ENCODE peak calls at places on chromosome 19, in four cellular contexts. G is tibial nerve, O is WTC11, E is cardiac fibroblast. X is an unnamed sample.
A peak's percentile ranks its signal among the peaks of the same experiment; 100 is the strongest.

GRCh38 chr19:29785955-29786589 is 25.7 kb upstream of the CCNE1 start:
- DNase-seq in G (no peak), E (no peak), O (peak; percentile 65), X (no peak)

GRCh38 chr19:40693896-40694295 is 3.4 kb upstream of the NUMBL start:
- DNase-seq in G (no peak), O (no peak), E (no peak), X (no peak)

GRCh38 chr19:39554701-39555311 is 14.8 kb upstream of the EID2 start:
- DNase-seq in E (no peak), G (no peak), O (no peak), X (no peak)

GRCh38 chr19:1172353-1173159 is 1.5 kb downstream of the SBNO2 start:
- DNase-seq in G (no peak), E (peak; percentile 79), O (peak; percentile 18), X (no peak)

GRCh38 chr19:23410155-23410554 is 14.9 kb upstream of the ZNF91 start:
- DNase-seq in G (no peak), E (no peak), O (no peak), X (no peak)

GRCh38 chr19:39833464-39834286 is at the start of gene DYRK1B:
- DNase-seq in G (peak; percentile 96), E (peak; percentile 99), O (peak; percentile 96), X (peak; percentile 99)

GRCh38 chr19:50695251-50696064 is 24.1 kb downstream of the SHANK1 start:
- DNase-seq in G (no peak), O (peak; percentile 61), E (peak; percentile 10), X (peak; percentile 75)

GRCh38 chr19:52498571-52498970 is 28.9 kb upstream of the ZNF808 start:
- DNase-seq in E (no peak), O (no peak), G (no peak), X (no peak)

GRCh38 chr19:49873834-49874233 is 3.3 kb downstream of the AKT1S1 start:
- DNase-seq in O (no peak), G (no peak), E (no peak), X (no peak)

GRCh38 chr19:52626915-52627314 is 11.2 kb downstream of the ZNF83 start:
- DNase-seq in E (no peak), O (no peak), G (no peak), X (no peak)

GRCh38 chr19:38030681-38031422 is 123.8 kb downstream of the SIPA1L3 start:
- DNase-seq in E (no peak), O (no peak), G (no peak), X (no peak)

GRCh38 chr19:32458500-32459123 is 53.0 kb downstream of the DPY19L3 start:
- DNase-seq in O (no peak), G (no peak), E (peak; percentile 12), X (no peak)

GRCh38 chr19:42324655-42325307 is 654 bp upstream of the MEGF8 start:
- DNase-seq in G (no peak), E (no peak), O (peak; percentile 36), X (no peak)

GRCh38 chr19:10855879-10856522 is 7.8 kb downstream of the C19orf38 start:
- DNase-seq in E (peak; percentile 25), G (no peak), O (peak; percentile 54), X (peak; percentile 44)

GRCh38 chr19:32988724-32989123 is 16.7 kb downstream of the FAAP24 start:
- DNase-seq in E (no peak), O (no peak), G (no peak), X (no peak)

GRCh38 chr19:58332697-58333096 is 5.9 kb downstream of the ZSCAN22 start:
- DNase-seq in O (no peak), E (no peak), G (no peak), X (no peak)

GRCh38 chr19:21848706-21849105 is 12.7 kb upstream of the ZNF43 start:
- DNase-seq in G (no peak), O (no peak), E (peak; percentile 5), X (no peak)

DNA sequence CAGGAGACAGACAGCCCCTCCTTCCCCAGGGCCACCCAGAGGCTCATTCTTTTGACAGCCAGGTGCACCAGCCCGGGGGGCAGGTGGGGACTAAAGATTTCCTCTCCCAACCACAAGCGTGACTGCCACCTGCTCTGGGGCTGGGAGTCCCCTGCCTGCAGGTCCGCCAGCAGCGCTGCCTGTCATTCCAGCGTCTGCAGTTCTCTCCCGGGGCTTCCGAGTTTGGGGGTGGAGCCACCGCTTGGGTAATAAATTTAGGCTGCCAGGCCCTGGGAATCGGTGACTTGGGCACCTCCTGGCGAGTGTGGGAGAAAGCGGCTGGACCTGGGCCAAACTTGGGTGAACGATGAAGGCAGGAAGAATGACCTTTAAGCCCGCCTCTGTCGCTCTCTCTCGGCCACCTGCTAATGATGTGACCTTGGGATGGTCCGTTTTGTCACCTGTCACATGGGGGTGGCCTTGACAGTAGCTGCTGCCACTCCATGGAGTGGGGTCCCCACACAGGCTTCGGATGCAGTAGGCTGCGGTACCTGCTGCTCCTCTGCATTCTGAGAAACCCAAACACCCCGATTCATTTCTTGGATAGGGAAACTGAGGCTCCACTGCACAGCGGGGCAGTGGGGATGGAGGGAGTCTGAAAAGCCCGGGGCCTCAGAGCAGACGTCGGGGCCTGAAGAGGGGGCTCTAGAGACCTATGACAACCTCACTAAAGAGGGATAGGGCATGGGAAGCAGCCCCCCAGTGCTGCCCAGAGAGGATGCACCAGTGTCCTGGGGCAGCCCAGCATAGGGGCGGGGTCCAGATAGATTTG is 12.8 kb downstream of the FUT6 start:
- DNase-seq in E (peak; percentile 47), G (no peak), O (peak; percentile 69), X (peak; percentile 92)
- TF ChIP-seq CTCF in E (peak; percentile 8), G (no peak), O (no peak), X (peak; percentile 49)

DNA sequence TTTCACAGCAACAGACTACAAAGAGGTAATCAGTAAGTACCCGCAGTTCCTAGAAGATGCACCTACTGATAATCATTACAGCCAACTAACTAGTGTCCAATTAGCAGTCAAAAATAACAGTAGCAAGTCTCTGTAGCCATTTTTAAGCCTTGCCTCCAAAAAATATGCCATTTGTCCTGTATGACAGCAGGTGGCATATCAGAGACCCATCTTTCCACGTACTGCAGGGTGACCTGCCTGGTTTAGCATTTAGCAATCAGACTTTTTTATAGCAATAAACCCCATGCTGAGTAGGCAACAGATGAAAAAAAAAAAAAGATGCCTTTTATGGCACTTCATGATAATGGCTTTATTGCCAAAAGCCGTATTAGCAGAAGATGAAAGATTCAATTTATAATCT is 155.3 kb upstream of the LSM14A start:
- DNase-seq in G (no peak), E (no peak), O (no peak), X (no peak)
- TF ChIP-seq CTCF in G (no peak), E (no peak), O (no peak), X (peak; percentile 17)

GRCh38 chr19:16807416-16808274 is 21.6 kb upstream of the SIN3B start:
- DNase-seq in E (no peak), G (no peak), O (no peak), X (no peak)
- TF ChIP-seq CTCF in E (no peak), G (no peak), O (no peak), X (no peak)

DNA sequence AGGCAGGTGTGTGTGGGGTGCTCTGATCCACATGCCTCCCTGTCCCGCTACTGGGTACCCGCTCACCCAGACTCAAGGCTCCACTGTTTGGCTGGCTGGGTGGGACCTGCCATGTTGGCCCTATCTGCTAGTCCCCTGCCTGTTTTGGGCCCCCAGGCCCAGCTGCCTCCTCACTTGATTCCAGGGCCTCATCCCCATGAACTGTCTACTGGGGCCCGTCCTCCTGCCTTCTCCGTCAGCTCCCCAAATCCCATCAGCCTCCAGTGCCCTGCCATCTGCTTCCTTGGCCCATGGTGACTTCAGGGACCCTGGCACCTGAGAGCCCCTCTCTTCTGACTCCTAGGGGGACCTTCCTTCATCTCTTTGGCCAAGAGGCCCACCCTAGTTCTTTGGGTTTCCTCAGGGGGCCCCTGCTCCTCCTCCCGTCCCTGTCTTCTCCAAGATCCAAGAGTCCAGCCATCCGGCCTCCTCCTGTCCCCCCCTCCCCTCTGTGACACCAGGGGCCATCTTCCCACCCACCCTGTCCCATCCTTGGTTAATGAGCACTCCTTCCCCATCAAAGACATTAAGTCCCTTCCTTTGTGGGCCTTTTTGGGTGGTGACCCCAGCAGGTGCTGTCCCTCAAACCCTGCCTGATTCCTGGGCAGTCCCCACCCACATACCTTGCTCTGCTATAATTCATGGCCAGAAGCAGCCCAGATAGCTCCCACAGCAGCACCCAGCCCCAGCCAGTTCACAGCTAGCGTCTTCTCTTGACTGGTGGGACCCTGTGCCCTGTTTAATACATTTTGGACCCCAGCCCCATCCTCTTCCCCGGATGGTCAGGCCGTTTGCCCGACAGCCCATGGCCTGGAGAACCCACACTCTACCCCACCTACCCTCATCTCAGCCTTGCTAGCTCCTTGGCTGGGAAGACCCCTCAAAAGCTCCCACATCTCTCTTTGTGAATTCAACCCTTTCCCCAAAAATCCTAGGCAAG is 1.9 kb downstream of the CCDC106 start:
- DNase-seq in O (no peak), E (no peak), G (no peak), X (no peak)
- TF ChIP-seq CTCF in O (no peak), E (no peak), G (no peak), X (no peak)

GRCh38 chr19:18651738-18652137 is 14.9 kb downstream of the KLHL26 start:
- DNase-seq in E (no peak), O (no peak), G (no peak), X (no peak)

GRCh38 chr19:18651300-18651699 is 14.5 kb downstream of the KLHL26 start:
- DNase-seq in G (no peak), O (no peak), E (no peak), X (no peak)

GRCh38 chr19:18654469-18654868 is 17.6 kb downstream of the KLHL26 start:
- DNase-seq in G (no peak), E (no peak), O (no peak), X (no peak)

GRCh38 chr19:18655173-18655844 is 18.5 kb downstream of the KLHL26 start:
- DNase-seq in G (no peak), E (no peak), O (no peak), X (no peak)

GRCh38 chr19:18653853-18654252 is 17.0 kb downstream of the KLHL26 start:
- DNase-seq in E (no peak), O (no peak), G (no peak), X (no peak)
- TF ChIP-seq CTCF in E (no peak), O (no peak), G (no peak), X (no peak)

GRCh38 chr19:9140159-9140874 is at the start of gene ZNF317:
- DNase-seq in E (peak; percentile 93), O (peak; percentile 87), G (peak; percentile 89), X (peak; percentile 93)
- TF ChIP-seq CTCF in E (no peak), O (no peak), G (no peak), X (no peak)

DNA sequence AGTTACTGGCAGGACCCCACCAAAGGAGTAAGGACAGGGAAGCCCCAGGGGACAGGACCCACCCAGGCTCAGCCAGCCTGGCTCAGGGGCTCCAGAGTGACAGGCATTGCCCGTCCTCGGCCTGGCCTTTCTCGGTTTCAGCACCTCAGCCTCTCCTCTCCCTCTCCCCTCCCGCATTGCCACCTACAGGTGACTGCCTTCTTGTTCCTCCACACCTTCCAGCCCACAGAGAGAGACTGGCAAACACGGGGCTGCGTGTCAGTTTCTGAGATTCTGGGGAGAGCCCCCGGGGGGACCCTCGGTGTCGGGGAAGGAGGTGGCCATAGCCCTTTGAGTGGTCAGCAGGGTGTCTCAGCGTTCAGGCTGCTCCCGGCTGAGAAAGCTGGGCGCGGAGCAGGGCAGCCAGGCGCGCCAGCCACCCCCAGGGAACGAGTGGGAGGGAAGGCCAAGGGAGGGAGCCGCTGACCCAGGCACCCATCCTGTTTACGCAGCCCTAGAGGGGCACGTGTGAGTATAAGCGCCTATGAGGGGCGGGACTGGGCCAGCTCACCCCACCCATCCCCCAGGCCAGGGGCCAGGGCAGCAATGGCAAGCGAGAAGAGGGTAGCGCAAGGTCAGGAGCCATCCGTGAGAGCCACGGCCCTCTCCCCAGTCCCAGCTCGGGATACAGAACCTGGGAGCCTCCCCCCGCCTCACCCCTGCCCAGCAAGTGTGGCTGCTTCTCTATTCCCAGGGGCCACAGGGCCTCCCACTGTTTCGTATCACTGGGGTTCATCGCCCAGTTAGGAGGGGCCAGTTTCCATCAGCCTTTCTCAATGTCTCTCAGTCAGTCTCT is 743 bp upstream of the DMKN start:
- DNase-seq in G (no peak), E (peak; percentile 87), O (peak; percentile 37), X (peak; percentile 24)
- TF ChIP-seq CTCF in G (no peak), E (no peak), O (no peak), X (no peak)